ENCODE peak calls at places on chromosomes 5 and 9, in four cellular contexts. U, M, Z and Q are unnamed samples.

GRCh38 chr5:143248822-143249579 is 154.5 kb downstream of the NR3C1 start:
- DNase-seq in U (no peak), M (no peak), Z (no peak), Q (no peak)

GRCh38 chr5:64299805-64300204 is 134.2 kb downstream of the RNF180 start:
- DNase-seq in U (no peak), M (no peak), Z (no peak), Q (no peak)

GRCh38 chr5:133363807-133364587 is 248.3 kb downstream of the FSTL4 start:
- DNase-seq in U (no peak), M (no peak), Z (no peak), Q (peak)

GRCh38 chr5:74919487-74919886 is 53.3 kb upstream of the FAM169A start:
- DNase-seq in U (no peak), M (no peak), Z (peak), Q (peak)

GRCh38 chr5:149611327-149611726 is 30.0 kb downstream of the ARHGEF37 start:
- DNase-seq in U (no peak), M (no peak), Z (no peak), Q (no peak)

GRCh38 chr9:128733256-128733655 is 9.3 kb upstream of the ZDHHC12 start:
- DNase-seq in U (no peak), M (no peak), Z (no peak), Q (peak)

GRCh38 chr9:119289740-119290139 is 79.5 kb downstream of the BRINP1 start:
- DNase-seq in U (no peak), M (no peak), Z (no peak), Q (peak)

GRCh38 chr5:34534237-34535108 is 121.7 kb upstream of the RAI14 start:
- DNase-seq in U (no peak), M (no peak), Z (no peak), Q (no peak)